ENCODE peak calls at places on chromosomes 4 and X, in nine cellular contexts. B is activated T-helper 2 cell treated with anti-CD3 and anti-CD28 coated beads, Interferon-gamma antibody, Interleukin-2, Interleukin-4, amounts not matched to agents 10 μg/mL and 5 μg/mL and 100 μg/mL, durations not matched to agents 14 hours and 24 hours and 36 hours; J is tibial artery; H is A172; L is left lung; C is choroid plexus epithelial cell; Y is left ventricle myocardium superior; W is aorta; S is HEK293T. A is an unnamed sample.

GRCh38 chr4:52408037-52408436 is 251.1 kb downstream of the USP46 start:
- DNase-seq in J (no peak), B (no peak), L (no peak), W (no peak), Y (no peak), S (no peak), H (no peak), C (no peak), A (no peak)

GRCh38 chrX:56764975-56765791 is 36.1 kb downstream of the NBDY start:
- DNase-seq in S (no peak), L (no peak), H (no peak), Y (no peak), J (no peak), W (peak; percentile 55), C (no peak), B (no peak), A (no peak)

GRCh38 chrX:31237189-31237588 is 165.3 kb upstream of the FTHL17 start:
- DNase-seq in H (no peak), B (no peak), S (no peak), J (no peak), W (no peak), C (no peak), L (no peak), Y (no peak), A (no peak)

GRCh38 chrX:130376077-130376476 is 9.4 kb downstream of the GPR119 start:
- DNase-seq in L (no peak), J (no peak), C (no peak), S (no peak), H (no peak), B (no peak), Y (no peak), W (no peak), A (no peak)

GRCh38 chrX:39196192-39197102 is 395.2 kb downstream of the MID1IP1 start:
- DNase-seq in W (no peak), H (peak; percentile 71), J (no peak), S (no peak), Y (no peak), B (peak; percentile 60), L (no peak), C (peak; percentile 43), A (no peak)

GRCh38 chrX:12174358-12174757 is 36.1 kb downstream of the FRMPD4 start:
- DNase-seq in C (no peak), J (no peak), S (no peak), W (no peak), Y (no peak), H (no peak), L (no peak), B (no peak), A (no peak)

GRCh38 chr4:80471701-80472100 is 136.2 kb downstream of the CFAP299 start:
- DNase-seq in Y (no peak), S (peak; percentile 11), W (no peak), H (peak; percentile 11), L (peak; percentile 76), J (no peak), B (no peak), C (peak; percentile 16), A (no peak)

GRCh38 chrX:49922291-49923241 is at the start of gene CLCN5:
- DNase-seq in B (peak; percentile 92), C (peak; percentile 97), Y (peak; percentile 98), S (peak; percentile 93), J (peak; percentile 98), W (peak; percentile 97), L (peak; percentile 97), H (peak; percentile 88), A (peak; percentile 90)

GRCh38 chr4:87353592-87353991 is 30.9 kb upstream of the HSD17B13 start:
- DNase-seq in J (peak; percentile 76), Y (no peak), B (no peak), W (no peak), C (peak; percentile 79), L (no peak), H (no peak), S (peak; percentile 38), A (peak; percentile 29)

GRCh38 chr4:8817081-8817812 is 54.4 kb downstream of the HMX1 start:
- DNase-seq in B (no peak), W (peak; percentile 59), H (no peak), L (peak; percentile 37), S (no peak), C (no peak), J (peak; percentile 31), Y (no peak), A (no peak)

GRCh38 chr4:836781-837301 is 10.9 kb upstream of the CPLX1 start:
- DNase-seq in Y (peak; percentile 32), J (no peak), L (peak; percentile 74), C (no peak), W (peak; percentile 58), H (no peak), S (no peak), B (no peak), A (no peak)

GRCh38 chr4:94678896-94679295 is 78.9 kb upstream of the BMPR1B start:
- DNase-seq in C (no peak), B (no peak), Y (no peak), S (no peak), J (no peak), W (no peak), H (no peak), L (no peak), A (no peak)

GRCh38 chr4:182847956-182848450 is 69.2 kb downstream of the DCTD start:
- DNase-seq in L (no peak), W (peak; percentile 41), J (no peak), S (no peak), Y (no peak), H (no peak), B (no peak), C (no peak), A (no peak)

GRCh38 chr4:19494958-19495357 is 756.7 kb upstream of the SLIT2 start:
- DNase-seq in W (no peak), H (no peak), S (no peak), B (no peak), C (peak; percentile 48), J (no peak), L (no peak), Y (no peak), A (no peak)

GRCh38 chr4:115090483-115091075 is 22.8 kb downstream of the NDST4 start:
- DNase-seq in C (peak; percentile 43), L (no peak), S (peak; percentile 8), J (no peak), Y (no peak), B (no peak), W (no peak), H (peak; percentile 13), A (peak; percentile 47)

GRCh38 chr4:24642941-24643628 is 58.7 kb upstream of the DHX15 start:
- DNase-seq in S (no peak), C (peak; percentile 43), L (no peak), B (no peak), W (no peak), J (no peak), Y (no peak), H (peak; percentile 30), A (no peak)

GRCh38 chr4:2260336-2261109 is 1.4 kb downstream of the MXD4 start:
- DNase-seq in H (no peak), B (no peak), W (peak; percentile 78), S (no peak), J (peak; percentile 68), L (peak; percentile 80), Y (peak; percentile 42), C (no peak), A (no peak)

GRCh38 chrX:36199926-36200325 is 280.4 kb downstream of the CFAP47 start:
- DNase-seq in H (no peak), Y (no peak), J (no peak), S (no peak), C (no peak), L (no peak), W (no peak), B (no peak), A (no peak)

GRCh38 chr4:67933755-67934154 is 29.5 kb downstream of the TMPRSS11A start:
- DNase-seq in W (no peak), B (no peak), J (no peak), H (peak; percentile 3), L (no peak), S (no peak), C (no peak), Y (no peak), A (no peak)

GRCh38 chr4:73308286-73308685 is 49.7 kb upstream of the ANKRD17 start:
- DNase-seq in Y (no peak), L (no peak), H (peak; percentile 11), J (no peak), W (no peak), C (peak; percentile 76), S (no peak), B (no peak), A (peak; percentile 4)

GRCh38 chrX:14936561-14936960 is 63.3 kb downstream of the MOSPD2 start:
- DNase-seq in B (no peak), H (peak; percentile 87), J (no peak), Y (no peak), L (no peak), C (peak; percentile 73), S (no peak), W (no peak), A (no peak)

GRCh38 chr4:81369898-81370297 is 101.8 kb downstream of the RASGEF1B start:
- DNase-seq in L (no peak), W (no peak), H (no peak), C (peak; percentile 31), S (no peak), Y (no peak), B (no peak), J (no peak), A (no peak)

GRCh38 chrX:64204252-64204651 is 1.3 kb downstream of the AMER1 start:
- DNase-seq in C (no peak), B (no peak), J (peak; percentile 79), W (peak; percentile 81), S (no peak), H (no peak), L (peak; percentile 44), Y (peak; percentile 44), A (no peak)

GRCh38 chr4:78057135-78057599 is at the start of gene FRAS1:
- DNase-seq in L (peak; percentile 71), J (no peak), H (no peak), Y (peak; percentile 60), C (peak; percentile 26), S (peak; percentile 49), B (no peak), W (peak; percentile 74), A (no peak)

GRCh38 chr4:139564502-139564901 is 8.5 kb upstream of the SETD7 start:
- DNase-seq in S (no peak), B (no peak), H (no peak), L (no peak), C (peak; percentile 21), W (no peak), Y (no peak), J (no peak), A (no peak)

GRCh38 chrX:154730271-154730883 is 20.5 kb downstream of the GAB3 start:
- DNase-seq in S (no peak), Y (peak; percentile 38), J (no peak), W (no peak), B (no peak), C (peak; percentile 86), H (peak; percentile 45), L (no peak), A (no peak)

GRCh38 chr4:168679397-168680176 is 182.7 kb downstream of the PALLD start:
- DNase-seq in S (no peak), W (no peak), J (no peak), Y (no peak), H (no peak), C (no peak), L (no peak), B (no peak), A (no peak)

GRCh38 chr4:97498875-97499274 is 644.4 kb downstream of the STPG2 start:
- DNase-seq in L (no peak), W (no peak), B (no peak), J (no peak), Y (no peak), S (no peak), H (peak; percentile 75), C (peak; percentile 75), A (no peak)

GRCh38 chr4:156779774-156780173 is 191.8 kb downstream of the PDGFC start:
- DNase-seq in C (peak; percentile 90), J (no peak), B (no peak), S (no peak), W (no peak), Y (no peak), L (no peak), H (peak; percentile 71), A (no peak)

GRCh38 chr4:6909113-6909969 is at the start of gene TBC1D14:
- DNase-seq in B (peak; percentile 82), S (peak; percentile 96), L (peak; percentile 97), W (peak; percentile 96), J (peak; percentile 94), H (peak; percentile 62), C (peak; percentile 88), Y (peak; percentile 92), A (peak; percentile 89)

GRCh38 chr4:121189811-121190210 is 25.7 kb upstream of the TNIP3 start:
- DNase-seq in L (no peak), H (no peak), J (no peak), S (no peak), B (peak; percentile 40), C (peak; percentile 28), Y (no peak), W (no peak), A (peak; percentile 7)